ENCODE peak calls at places on chromosomes 6 and 20, in four cellular contexts. Y, C, E and Z are unnamed samples.

GRCh38 chr6:7504041-7504440 is 37.4 kb upstream of the DSP start:
- DNase-seq in Y (no peak), E (no peak), C (no peak), Z (no peak)

GRCh38 chr6:23174781-23175361 is 605.5 kb downstream of the HDGFL1 start:
- DNase-seq in E (peak), Y (peak), C (peak), Z (peak)

GRCh38 chr6:30787954-30788353 is 43.6 kb upstream of the IER3 start:
- DNase-seq in Y (no peak), C (peak), E (no peak), Z (no peak)

GRCh38 chr6:127267742-127268588 is 1.3 kb downstream of the RNF146 start:
- DNase-seq in C (peak), E (no peak), Y (no peak), Z (no peak)

GRCh38 chr6:112366695-112367546 is 19.8 kb downstream of the RFPL4B start:
- DNase-seq in Y (no peak), E (no peak), C (no peak), Z (no peak)

GRCh38 chr20:37229300-37229699 is 32.3 kb downstream of the GHRH start:
- DNase-seq in C (no peak), E (no peak), Y (no peak), Z (no peak)

GRCh38 chr6:155121699-155122098 is 126.6 kb downstream of the TIAM2 start:
- DNase-seq in C (no peak), E (no peak), Y (no peak), Z (peak)

GRCh38 chr6:167845856-167846255 is 19.1 kb downstream of the AFDN start:
- DNase-seq in E (no peak), Y (no peak), C (no peak), Z (no peak)

GRCh38 chr20:45019027-45019763 is 52.9 kb downstream of the STK4 start:
- DNase-seq in E (no peak), C (no peak), Y (no peak), Z (no peak)

GRCh38 chr20:4132956-4133355 is 117.6 kb upstream of the RNF24 start:
- DNase-seq in Y (no peak), E (no peak), C (no peak), Z (no peak)

GRCh38 chr20:7505152-7505834 is 435.0 kb downstream of the HAO1 start:
- DNase-seq in Y (no peak), C (no peak), E (no peak), Z (no peak)

GRCh38 chr6:30998785-30999184 is 11.5 kb upstream of the MUC22 start:
- DNase-seq in Y (no peak), E (peak), C (peak), Z (no peak)

GRCh38 chr20:25309395-25310267 is 61.7 kb downstream of the PYGB start:
- DNase-seq in E (peak), Y (no peak), C (peak), Z (peak)

GRCh38 chr6:81751388-81752083 is 945 bp downstream of the TENT5A start:
- DNase-seq in C (peak), E (no peak), Y (no peak), Z (peak)

GRCh38 chr6:23446394-23447001 is 679.5 kb upstream of the NRSN1 start:
- DNase-seq in Y (peak), C (peak), E (peak), Z (peak)

DNA sequence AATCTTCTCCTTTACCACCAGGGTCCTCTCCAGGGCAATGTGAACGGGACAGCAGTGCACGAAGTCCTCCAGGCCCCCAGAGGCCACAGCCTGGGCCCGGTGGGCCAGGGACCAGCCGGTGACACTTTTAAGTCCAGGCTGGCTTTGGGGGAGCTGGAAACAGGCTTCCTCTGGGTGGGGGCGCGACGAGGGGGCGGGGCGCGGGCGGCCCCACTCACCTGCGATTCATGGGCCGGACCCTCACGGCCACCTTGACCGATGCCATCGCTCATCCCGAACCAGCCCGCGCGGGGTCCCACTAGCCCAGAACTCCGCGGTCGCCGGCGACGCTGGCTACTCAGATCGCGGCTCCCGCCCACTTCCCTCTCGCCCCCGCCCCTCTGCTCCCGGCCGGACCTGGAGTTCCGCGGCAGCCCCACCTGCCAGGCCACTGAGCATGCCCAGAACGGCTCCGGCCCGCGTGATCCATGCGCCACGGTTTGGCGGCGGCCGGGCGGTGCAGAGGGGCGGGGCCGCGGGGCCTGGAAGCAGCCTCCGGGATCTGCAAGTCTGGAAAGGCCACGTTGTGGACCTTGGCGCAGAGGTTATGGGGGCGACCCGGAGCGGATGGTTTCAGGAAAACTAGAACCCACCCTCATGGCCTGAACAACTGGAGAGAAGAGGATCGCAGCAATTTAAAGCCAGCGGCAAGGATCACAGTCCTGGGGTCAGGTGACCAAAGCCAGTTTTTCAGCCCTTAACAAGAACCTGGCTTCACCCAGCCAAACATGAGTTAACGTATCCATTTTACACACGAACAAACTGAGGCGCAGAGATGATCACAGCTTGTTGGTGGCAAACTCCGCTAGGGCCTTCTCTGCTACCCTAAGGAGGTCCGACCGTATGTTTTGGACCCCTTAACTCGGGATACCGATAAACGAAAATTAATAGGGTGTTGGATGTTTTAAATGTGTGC is at the start of gene KIF16B:
- DNase-seq in E (peak), Y (no peak), C (peak), Z (peak)
- TF ChIP-seq CTCF in E (no peak), Y (no peak), C (peak), Z (no peak)

GRCh38 chr20:63657260-63657936 is 714 bp upstream of the RTEL1 start:
- DNase-seq in Y (no peak), C (no peak), E (peak), Z (peak)
- H3K4me3 ChIP-seq in Y (peak), C (peak), E (peak), Z (peak)

DNA sequence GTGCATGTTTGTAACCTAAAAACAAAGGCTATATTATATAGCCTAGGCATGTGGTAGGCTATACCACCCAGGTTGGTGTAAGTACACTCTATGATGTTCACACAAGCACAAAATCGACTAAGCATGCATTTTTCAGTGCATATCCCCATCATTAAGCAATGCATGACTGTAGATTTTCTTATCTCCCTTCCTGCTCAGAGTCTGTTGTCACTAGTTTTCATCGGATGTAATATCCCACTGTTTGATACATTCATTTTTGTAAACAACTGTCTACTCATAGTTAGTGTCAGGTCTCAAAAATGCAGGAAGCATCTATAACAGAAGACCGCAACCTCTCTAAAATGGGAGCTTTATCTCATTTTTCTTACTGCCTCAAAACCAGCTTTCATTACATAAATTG is 70.7 kb downstream of the GFRAL start:
- DNase-seq in Y (no peak), E (no peak), C (peak), Z (peak)
- TF ChIP-seq CTCF in Y (no peak), E (no peak), C (no peak), Z (no peak)

GRCh38 chr20:57145089-57145631 is 121.3 kb downstream of the BMP7 start:
- DNase-seq in Y (no peak), C (no peak), E (no peak), Z (no peak)
- H3K4me3 ChIP-seq in Y (no peak), C (no peak), E (no peak), Z (no peak)

DNA sequence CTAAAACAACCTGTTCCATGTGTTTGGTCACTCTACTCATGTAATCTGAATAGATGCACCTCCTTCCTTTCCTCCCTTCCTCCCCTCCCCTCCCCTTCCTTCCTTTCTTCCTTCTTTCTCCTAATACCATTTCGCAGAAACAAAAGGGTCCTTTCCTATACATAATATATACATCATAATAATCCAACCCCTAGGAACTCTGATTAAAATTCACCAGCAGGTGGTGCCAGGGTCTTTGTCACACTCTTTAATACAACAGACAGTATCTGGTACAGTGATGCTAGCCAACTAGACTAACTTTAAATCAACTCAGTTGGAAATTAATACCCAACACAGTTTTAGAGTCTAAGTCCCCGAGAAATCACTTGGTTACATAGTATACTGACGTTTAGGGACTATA is 181.2 kb upstream of the SHLD1 start:
- DNase-seq in E (peak), Y (no peak), C (peak), Z (peak)
- TF ChIP-seq CTCF in E (peak), Y (peak), C (peak), Z (peak)

GRCh38 chr6:150765457-150765764 is 100.1 kb upstream of the MTHFD1L start:
- DNase-seq in Y (no peak), E (no peak), C (no peak), Z (no peak)
- H3K4me3 ChIP-seq in Y (no peak), E (no peak), C (no peak), Z (no peak)

DNA sequence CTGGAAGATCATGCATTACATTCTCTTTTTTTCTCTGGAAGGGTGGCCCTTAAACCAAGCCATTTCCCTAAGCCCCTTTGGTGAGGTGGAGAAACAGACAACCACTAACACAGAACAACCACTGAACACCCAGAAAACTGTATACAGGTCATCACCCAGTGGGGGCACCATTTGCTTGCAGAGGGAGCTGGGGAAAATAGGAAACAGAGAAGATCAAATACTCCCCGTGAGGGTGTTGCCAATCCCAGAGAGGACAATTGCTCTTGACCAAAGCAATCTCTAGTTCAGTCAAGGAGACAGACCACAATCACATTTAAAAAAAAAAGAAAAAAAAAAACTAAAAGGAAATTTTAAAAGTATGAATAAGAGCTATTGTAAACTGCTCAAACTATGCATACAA is 865 bp upstream of the DAAM2 start:
- DNase-seq in E (peak), C (no peak), Y (no peak), Z (no peak)
- TF ChIP-seq CTCF in E (peak), C (peak), Y (no peak), Z (peak)